ENCODE peak calls at places on chromosome 2, in six cellular contexts. E is GM12865, L is WERI-Rb-1, B is iPS DF 6.9, J is choroid plexus epithelial cell, U is AG04450. T is an unnamed sample.

GRCh38 chr2:12063210-12063609 is 316.8 kb downstream of the LPIN1 start:
- DNase-seq in E (no peak), L (no peak), B (no peak), J (no peak), U (no peak), T (no peak)

GRCh38 chr2:215758691-215759090 is 254.7 kb downstream of the MREG start:
- DNase-seq in E (no peak), L (no peak), B (no peak), J (peak; percentile 46), U (no peak), T (no peak)

GRCh38 chr2:190180313-190181065 is 118.0 kb upstream of the MSTN start:
- DNase-seq in E (peak; percentile 87), L (peak; percentile 86), B (peak; percentile 27), J (no peak), U (no peak), T (no peak)

GRCh38 chr2:14633031-14633430 is 514 bp downstream of the LRATD1 start:
- DNase-seq in E (no peak), L (peak; percentile 21), B (no peak), J (no peak), U (no peak), T (no peak)

GRCh38 chr2:207239754-207240494 is 74.2 kb upstream of the KLF7 start:
- DNase-seq in E (no peak), L (no peak), B (no peak), J (peak; percentile 84), U (no peak), T (no peak)

GRCh38 chr2:111178730-111179405 is 58.2 kb downstream of the BCL2L11 start:
- DNase-seq in E (no peak), L (no peak), B (no peak), J (peak; percentile 69), U (peak; percentile 8), T (peak; percentile 48)

GRCh38 chr2:96815326-96816126 is 542 bp upstream of the CNNM3 start:
- DNase-seq in E (peak; percentile 24), L (peak; percentile 38), B (no peak), J (peak; percentile 63), U (no peak), T (no peak)

GRCh38 chr2:73080321-73081131 is 9.0 kb upstream of the SFXN5 start:
- DNase-seq in E (no peak), L (no peak), B (no peak), J (no peak), U (no peak), T (no peak)

GRCh38 chr2:205947621-205948495 is 138.1 kb downstream of the INO80D start:
- DNase-seq in E (peak; percentile 57), L (peak; percentile 72), B (peak; percentile 60), J (peak; percentile 87), U (peak; percentile 65), T (peak; percentile 20)

GRCh38 chr2:98866033-98866432 is 70.0 kb downstream of the CRACDL start:
- DNase-seq in E (no peak), L (no peak), B (no peak), J (no peak), U (no peak), T (no peak)

GRCh38 chr2:165203689-165204559 is at the start of gene SCN3A:
- DNase-seq in E (peak; percentile 63), L (peak; percentile 28), B (peak; percentile 48), J (peak; percentile 65), U (peak; percentile 7), T (peak; percentile 30)

GRCh38 chr2:172639823-172640222 is 83.9 kb downstream of the PDK1 start:
- DNase-seq in E (no peak), L (no peak), B (no peak), J (peak; percentile 95), U (peak; percentile 82), T (peak; percentile 64)

GRCh38 chr2:240162032-240162431 is 21.6 kb upstream of the OTOS start:
- DNase-seq in E (no peak), L (no peak), B (no peak), J (no peak), U (no peak), T (no peak)

GRCh38 chr2:100008960-100009359 is 133.4 kb downstream of the AFF3 start:
- DNase-seq in E (no peak), L (no peak), B (no peak), J (peak; percentile 40), U (no peak), T (no peak)

GRCh38 chr2:26907416-26907815 is 59.5 kb downstream of the DPYSL5 start:
- DNase-seq in E (no peak), L (no peak), B (no peak), J (no peak), U (no peak), T (no peak)

GRCh38 chr2:234989183-234989701 is 37.4 kb downstream of the SH3BP4 start:
- DNase-seq in E (no peak), L (no peak), B (no peak), J (no peak), U (no peak), T (no peak)

GRCh38 chr2:218852911-218853667 is 6.5 kb upstream of the WNT6 start:
- DNase-seq in E (peak; percentile 76), L (peak; percentile 70), B (no peak), J (peak; percentile 80), U (peak; percentile 8), T (no peak)

GRCh38 chr2:152098033-152098797 is 629 bp downstream of the CACNB4 start:
- DNase-seq in E (peak; percentile 20), L (no peak), B (no peak), J (peak; percentile 14), U (no peak), T (no peak)

GRCh38 chr2:239309398-239310245 is 91.2 kb downstream of the HDAC4 start:
- DNase-seq in E (no peak), L (no peak), B (no peak), J (no peak), U (no peak), T (no peak)

GRCh38 chr2:95374916-95375471 is 27.5 kb upstream of the FAHD2A start:
- DNase-seq in E (no peak), L (no peak), B (no peak), J (no peak), U (no peak), T (no peak)

GRCh38 chr2:174729797-174730529 is 34.3 kb downstream of the CHRNA1 start:
- DNase-seq in E (no peak), L (no peak), B (peak; percentile 13), J (peak; percentile 26), U (no peak), T (no peak)

GRCh38 chr2:184154438-184154837 is 443.9 kb upstream of the ZNF804A start:
- DNase-seq in E (no peak), L (no peak), B (no peak), J (no peak), U (no peak), T (no peak)

GRCh38 chr2:172552547-172553291 is 3.2 kb upstream of the PDK1 start:
- DNase-seq in E (no peak), L (no peak), B (no peak), J (peak; percentile 96), U (peak; percentile 69), T (no peak)

GRCh38 chr2:176122633-176123482 is at the start of gene HOXD9:
- DNase-seq in E (no peak), L (peak; percentile 61), B (no peak), J (no peak), U (no peak), T (no peak)
- H3K4me3 ChIP-seq in E (no peak within 1 kb of the TSS), L (peak within 1 kb of the TSS; percentile 44), B (peak within 1 kb of the TSS; percentile 22), J (no peak within 1 kb of the TSS), U (no peak within 1 kb of the TSS), T (peak within 1 kb of the TSS; percentile 24)

GRCh38 chr2:170929686-170930050 is 615 bp downstream of the GORASP2 start:
- DNase-seq in E (peak; percentile 70), L (peak; percentile 68), B (no peak), J (peak; percentile 43), U (no peak), T (no peak)

GRCh38 chr2:170928824-170929685 is at the start of gene GORASP2:
- DNase-seq in E (peak; percentile 100), L (peak; percentile 99), B (peak; percentile 97), J (peak; percentile 100), U (peak; percentile 99), T (peak; percentile 99)

GRCh38 chr2:170930132-170931109 is 1.4 kb downstream of the GORASP2 start:
- DNase-seq in E (peak; percentile 88), L (peak; percentile 53), B (no peak), J (peak; percentile 50), U (no peak), T (no peak)

GRCh38 chr2:170926743-170927297 is 2.2 kb upstream of the GORASP2 start:
- DNase-seq in E (no peak), L (no peak), B (no peak), J (no peak), U (no peak), T (no peak)

GRCh38 chr2:170928036-170928823 is 823 bp upstream of the GORASP2 start:
- DNase-seq in E (peak; percentile 28), L (no peak), B (no peak), J (no peak), U (no peak), T (no peak)
- H3K4me3 ChIP-seq in E (peak overlapping the region; percentile 62), L (peak overlapping the region; percentile 52), B (peak overlapping the region; percentile 5), J (peak overlapping the region; percentile 51), U (peak overlapping the region; percentile 56), T (peak overlapping the region; percentile 65)

GRCh38 chr2:120798569-120799215 is 63.0 kb downstream of the GLI2 start:
- DNase-seq in E (no peak), L (peak; percentile 17), B (no peak), J (no peak), U (no peak), T (no peak)

GRCh38 chr2:120794716-120795115 is 59.0 kb downstream of the GLI2 start:
- DNase-seq in E (no peak), L (no peak), B (no peak), J (peak; percentile 47), U (peak; percentile 43), T (no peak)

GRCh38 chr2:120796094-120796493 is 60.4 kb downstream of the GLI2 start:
- DNase-seq in E (no peak), L (no peak), B (no peak), J (no peak), U (no peak), T (no peak)

GRCh38 chr2:120793682-120794403 is 58.2 kb downstream of the GLI2 start:
- DNase-seq in E (no peak), L (no peak), B (no peak), J (no peak), U (no peak), T (no peak)

DNA sequence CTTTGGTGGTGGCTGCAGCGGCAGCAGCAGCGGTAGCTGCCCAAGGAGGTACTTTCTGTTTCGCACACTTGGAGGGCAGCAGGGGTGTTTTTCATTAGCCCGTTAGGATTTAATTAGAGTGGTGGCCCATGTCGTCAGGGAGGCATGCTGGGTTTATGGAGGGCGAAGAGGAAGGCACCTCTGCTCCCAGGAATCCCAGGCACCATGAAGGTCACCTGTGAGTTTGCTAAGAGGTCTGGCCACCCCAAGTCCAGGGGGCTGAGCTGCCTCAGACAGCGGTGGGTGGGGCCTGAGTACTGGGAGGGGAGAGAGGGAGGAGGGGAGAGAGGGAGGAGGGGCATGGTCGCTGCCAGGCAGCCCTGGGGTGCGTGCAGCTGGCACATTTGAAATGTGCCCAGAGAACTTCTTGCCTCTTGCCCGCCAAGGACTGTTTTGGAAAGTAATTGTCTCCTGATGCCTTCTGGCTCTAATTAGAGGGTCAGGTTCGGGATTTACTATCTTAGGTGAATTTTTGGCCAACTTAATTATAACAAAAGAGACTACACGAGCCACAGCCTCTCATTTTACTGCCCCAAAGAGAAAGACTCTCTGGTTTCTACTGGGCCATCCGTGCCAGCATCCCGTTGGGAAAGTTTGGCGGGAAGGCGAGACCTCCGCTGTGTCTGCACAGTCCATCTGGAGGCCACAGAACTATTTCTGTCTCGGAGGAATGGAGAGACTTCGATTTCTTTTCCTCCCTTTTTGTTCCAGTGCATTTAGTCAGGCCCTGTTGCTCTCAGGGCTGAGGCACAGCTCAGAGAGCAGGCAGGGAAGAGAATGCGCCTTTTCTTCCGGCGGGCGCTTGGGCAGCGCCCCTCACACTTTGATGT is 62.0 kb downstream of the GLI2 start:
- DNase-seq in E (no peak), L (no peak), B (no peak), J (no peak), U (no peak), T (no peak)
- H3K4me3 ChIP-seq in E (no peak overlapping the region), L (no peak overlapping the region), B (no peak overlapping the region), J (no peak overlapping the region), U (no peak overlapping the region), T (no peak overlapping the region)

GRCh38 chr2:186474196-186474595 is 11.9 kb upstream of the ZC3H15 start:
- DNase-seq in E (no peak), L (no peak), B (no peak), J (no peak), U (no peak), T (no peak)
- H3K4me3 ChIP-seq in E (no peak overlapping the region), L (no peak overlapping the region), B (no peak overlapping the region), J (no peak overlapping the region), U (no peak overlapping the region), T (no peak overlapping the region)

T was measured in HFF-Myc.